ENCODE peak calls at places on chromosomes 4 and X, in eight cellular contexts. A is left colon; T is AG08396; N is breast epithelium; W is CD8-positive, alpha-beta T cell; G is astrocyte of the spinal cord; D is natural killer cell treated with Interleukin-12 subunit alpha and Interleukin-12 subunit beta and Interleukin-15 and Interleukin-18, amount 100 ng/mL, for 72 hours; J is Kasumi-1. P is an unnamed sample.

GRCh38 chr4:107801766-107802211 is 22.9 kb upstream of the SGMS2 start:
- DNase-seq in A (no peak), T (peak; percentile 26), N (no peak), W (no peak), G (peak; percentile 79), D (no peak), J (no peak), P (peak; percentile 88)

GRCh38 chrX:114774691-114775090 is 190.8 kb downstream of the HTR2C start:
- DNase-seq in A (no peak), T (no peak), N (no peak), W (no peak), G (no peak), D (no peak), J (no peak), P (no peak)

GRCh38 chr4:37936889-37937498 is 23.2 kb upstream of the PTTG2 start:
- DNase-seq in A (no peak), T (no peak), N (no peak), W (no peak), G (no peak), D (no peak), J (no peak), P (no peak)

GRCh38 chr4:1856920-1857699 is 1.2 kb upstream of the LETM1 start:
- DNase-seq in A (peak; percentile 65), T (peak; percentile 62), N (no peak), W (no peak), G (no peak), D (no peak), J (no peak), P (peak; percentile 32)

GRCh38 chr4:76779740-76780459 is 118.0 kb downstream of the SOWAHB start:
- DNase-seq in A (no peak), T (no peak), N (no peak), W (no peak), G (peak; percentile 81), D (no peak), J (no peak), P (peak; percentile 27)

GRCh38 chr4:155666701-155667537 is at the start of gene GUCY1A1:
- DNase-seq in A (no peak), T (peak; percentile 22), N (no peak), W (peak; percentile 0), G (peak; percentile 15), D (no peak), J (peak; percentile 57), P (peak; percentile 25)

GRCh38 chr4:139144911-139145551 is 32.0 kb downstream of the ELF2 start:
- DNase-seq in A (no peak), T (no peak), N (no peak), W (no peak), G (no peak), D (no peak), J (no peak), P (no peak)

GRCh38 chr4:1403591-1404572 is 2.4 kb downstream of the NKX1-1 start:
- DNase-seq in A (peak; percentile 8), T (peak; percentile 36), N (peak; percentile 48), W (no peak), G (no peak), D (no peak), J (no peak), P (no peak)

GRCh38 chr4:37631551-37631950 is 54.6 kb downstream of the RELL1 start:
- DNase-seq in A (no peak), T (peak; percentile 32), N (peak; percentile 57), W (no peak), G (peak; percentile 34), D (no peak), J (no peak), P (no peak)

GRCh38 chr4:119268466-119268865 is 53.5 kb downstream of the FABP2 start:
- DNase-seq in A (no peak), T (no peak), N (no peak), W (no peak), G (no peak), D (no peak), J (no peak), P (no peak)